ENCODE peak calls at places on chromosomes 13 and 19, in four cellular contexts. E, D, S and Z are unnamed samples.

GRCh38 chr19:2663920-2664571 is 38.4 kb downstream of the GNG7 start:
- DNase-seq in E (peak; percentile 7), D (no peak), S (peak; percentile 20), Z (no peak)

GRCh38 chr13:90445179-90445578 is 902.3 kb upstream of the MIR17HG start:
- DNase-seq in E (peak; percentile 95), D (no peak), S (peak; percentile 16), Z (peak; percentile 8)

GRCh38 chr13:110485604-110486003 is 75.9 kb downstream of the RAB20 start:
- DNase-seq in E (peak; percentile 17), D (no peak), S (no peak), Z (no peak)

GRCh38 chr19:54461201-54462071 is 2.1 kb downstream of the LENG9 start:
- DNase-seq in E (peak; percentile 46), D (no peak), S (no peak), Z (no peak)

GRCh38 chr19:13011653-13012389 is 16.5 kb downstream of the NFIX start:
- DNase-seq in E (no peak), D (no peak), S (no peak), Z (no peak)

GRCh38 chr13:39159393-39159792 is 121.1 kb downstream of the NHLRC3 start:
- DNase-seq in E (no peak), D (no peak), S (no peak), Z (no peak)

GRCh38 chr19:53581871-53582279 is 43.9 kb downstream of the ZNF331 start:
- DNase-seq in E (no peak), D (no peak), S (no peak), Z (no peak)

GRCh38 chr19:35436477-35437141 is 11.4 kb upstream of the FFAR2 start:
- DNase-seq in E (peak; percentile 90), D (no peak), S (peak; percentile 56), Z (peak; percentile 23)

GRCh38 chr19:40193587-40193849 is 2.3 kb downstream of the MAP3K10 start:
- DNase-seq in E (no peak), D (no peak), S (no peak), Z (no peak)

GRCh38 chr19:33486407-33486806 is 35.2 kb downstream of the PEPD start:
- DNase-seq in E (no peak), D (peak; percentile 39), S (no peak), Z (no peak)

GRCh38 chr13:113926301-113926761 is 47.5 kb downstream of the C13orf46 start:
- DNase-seq in E (peak; percentile 89), D (peak; percentile 19), S (no peak), Z (no peak)

GRCh38 chr13:110012102-110012739 is 225.8 kb upstream of the IRS2 start:
- DNase-seq in E (peak; percentile 97), D (no peak), S (peak; percentile 17), Z (peak; percentile 22)

GRCh38 chr19:46624958-46625661 is at the start of gene PTGIR:
- DNase-seq in E (peak; percentile 90), D (no peak), S (peak; percentile 62), Z (no peak)

GRCh38 chr19:18203408-18203862 is 407 bp downstream of the RAB3A start:
- DNase-seq in E (peak; percentile 22), D (peak; percentile 68), S (peak; percentile 43), Z (no peak)

GRCh38 chr19:8505680-8506401 is 3.4 kb upstream of the PRAM1 start:
- DNase-seq in E (peak; percentile 74), D (peak; percentile 90), S (peak; percentile 86), Z (peak; percentile 86)

GRCh38 chr19:3034194-3034844 is 5.2 kb upstream of the TLE2 start:
- DNase-seq in E (peak; percentile 57), D (no peak), S (no peak), Z (no peak)

GRCh38 chr19:23817519-23817918 is 58.8 kb upstream of the ZNF681 start:
- DNase-seq in E (peak; percentile 10), D (no peak), S (peak; percentile 13), Z (no peak)

GRCh38 chr13:30138511-30138910 is 168.8 kb downstream of the KATNAL1 start:
- DNase-seq in E (no peak), D (no peak), S (no peak), Z (no peak)

GRCh38 chr13:94239135-94239534 is 240.3 kb downstream of the DCT start:
- DNase-seq in E (peak; percentile 63), D (no peak), S (no peak), Z (no peak)

GRCh38 chr13:59663707-59664106 is 500.0 kb downstream of the DIAPH3 start:
- DNase-seq in E (no peak), D (no peak), S (no peak), Z (no peak)

GRCh38 chr13:100382787-100383186 is 205.8 kb downstream of the GGACT start:
- DNase-seq in E (peak; percentile 35), D (no peak), S (no peak), Z (no peak)

GRCh38 chr13:79637086-79637763 is 156.3 kb downstream of the NDFIP2 start:
- DNase-seq in E (peak; percentile 88), D (no peak), S (peak; percentile 54), Z (no peak)

GRCh38 chr19:36805364-36805763 is 32.8 kb upstream of the ZNF850 start:
- DNase-seq in E (no peak), D (no peak), S (no peak), Z (no peak)

GRCh38 chr13:98228661-98229349 is 51.7 kb upstream of the RNF113B start:
- DNase-seq in E (no peak), D (no peak), S (no peak), Z (no peak)

GRCh38 chr13:49253310-49253709 is 5.6 kb downstream of the CDADC1 start:
- DNase-seq in E (no peak), D (no peak), S (no peak), Z (no peak)

GRCh38 chr13:49246850-49247721 is 639 bp upstream of the CDADC1 start:
- DNase-seq in E (no peak), D (no peak), S (no peak), Z (no peak)

GRCh38 chr13:49253997-49254396 is 6.3 kb downstream of the CDADC1 start:
- DNase-seq in E (no peak), D (no peak), S (no peak), Z (no peak)

GRCh38 chr13:49247722-49248432 is at the start of gene CDADC1:
- DNase-seq in E (peak; percentile 98), D (peak; percentile 99), S (peak; percentile 98), Z (peak; percentile 93)

DNA sequence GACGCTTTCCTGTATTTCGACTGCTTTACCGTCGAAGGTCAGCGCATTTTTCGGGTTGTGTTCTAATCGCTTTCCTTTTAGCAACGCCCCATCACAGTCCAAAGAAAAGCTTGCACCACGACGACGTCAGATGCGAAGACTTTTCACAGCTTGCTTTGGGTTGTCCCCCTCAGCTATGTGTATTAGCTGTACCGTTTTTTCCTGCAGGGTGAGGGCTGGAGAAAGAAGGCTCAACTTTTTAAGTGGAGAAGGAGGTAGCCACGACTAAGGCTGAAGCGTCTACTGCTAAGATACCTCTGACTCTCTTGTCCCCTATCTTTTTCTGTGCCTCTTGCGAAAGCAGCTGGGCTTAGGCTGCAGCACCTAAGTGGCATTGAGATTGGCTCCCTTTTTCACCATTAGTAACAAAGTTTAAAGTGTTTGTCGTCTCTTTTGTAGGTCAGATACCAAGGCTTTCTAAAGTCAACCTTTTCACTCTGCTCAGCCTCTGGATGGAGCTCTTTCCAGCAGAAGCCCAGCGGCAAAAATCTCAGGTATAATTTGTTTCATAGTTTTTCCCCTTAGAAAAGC is 793 bp downstream of the CDADC1 start:
- DNase-seq in E (peak; percentile 52), D (no peak), S (no peak), Z (peak; percentile 6)
- TF ChIP-seq CTCF in E (peak; percentile 17), D (no peak), S (no peak), Z (no peak)

GRCh38 chr19:38032951-38033350 is 125.9 kb downstream of the SIPA1L3 start:
- DNase-seq in E (peak; percentile 62), D (no peak), S (no peak), Z (no peak)

GRCh38 chr19:38033658-38034150 is 126.7 kb downstream of the SIPA1L3 start:
- DNase-seq in E (no peak), D (no peak), S (no peak), Z (no peak)

GRCh38 chr19:38032151-38032550 is 125.1 kb downstream of the SIPA1L3 start:
- DNase-seq in E (peak; percentile 69), D (no peak), S (no peak), Z (no peak)

GRCh38 chr19:38035515-38036495 is 128.8 kb downstream of the SIPA1L3 start:
- DNase-seq in E (peak; percentile 38), D (no peak), S (no peak), Z (no peak)

GRCh38 chr19:38034153-38034835 is 127.3 kb downstream of the SIPA1L3 start:
- DNase-seq in E (peak; percentile 19), D (no peak), S (no peak), Z (no peak)
- TF ChIP-seq CTCF in E (no peak), D (no peak), S (no peak), Z (no peak)

GRCh38 chr19:7463575-7463974 is 25.3 kb downstream of the PEX11G start:
- DNase-seq in E (no peak), D (no peak), S (no peak), Z (no peak)
- TF ChIP-seq CTCF in E (no peak), D (no peak), S (no peak), Z (no peak)

GRCh38 chr13:82647540-82647939 is 1234.7 kb downstream of the SLITRK1 start:
- DNase-seq in E (no peak), D (no peak), S (no peak), Z (no peak)
- TF ChIP-seq CTCF in E (no peak), D (no peak), S (no peak), Z (no peak)

GRCh38 chr19:15195381-15195964 is 5.3 kb downstream of the NOTCH3 start:
- DNase-seq in E (peak; percentile 62), D (no peak), S (peak; percentile 60), Z (peak; percentile 66)
- TF ChIP-seq CTCF in E (peak; percentile 15), D (no peak), S (no peak), Z (no peak)

GRCh38 chr19:5131031-5131865 is 162.3 kb downstream of the KDM4B start:
- DNase-seq in E (no peak), D (no peak), S (no peak), Z (no peak)
- TF ChIP-seq CTCF in E (no peak), D (no peak), S (no peak), Z (no peak)

GRCh38 chr19:56660381-56661105 is 11.0 kb downstream of the ZNF835 start:
- DNase-seq in E (no peak), D (no peak), S (peak; percentile 44), Z (no peak)
- TF ChIP-seq CTCF in E (no peak), D (peak; percentile 4), S (peak; percentile 9), Z (no peak)

DNA sequence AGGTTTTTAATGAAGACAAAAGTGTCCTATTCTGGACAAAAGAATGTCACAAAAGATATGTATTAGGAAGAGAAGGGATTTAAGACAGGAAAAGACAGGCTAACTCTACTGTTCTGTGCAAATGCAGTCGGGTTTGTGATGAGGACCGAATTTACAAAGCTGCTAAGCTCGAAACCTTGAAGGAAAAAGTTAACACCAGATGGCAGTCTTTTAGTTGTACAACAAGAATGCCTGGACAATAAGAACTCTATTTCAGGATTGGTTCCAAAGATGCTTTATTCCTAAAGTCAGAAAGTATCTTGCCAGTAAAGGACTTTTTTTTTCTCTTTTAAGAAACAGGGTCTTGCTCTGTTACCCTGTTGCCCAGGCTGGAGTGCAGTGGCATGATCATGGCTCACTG is 51.1 kb downstream of the HS6ST3 start:
- DNase-seq in E (peak; percentile 35), D (no peak), S (no peak), Z (no peak)
- TF ChIP-seq CTCF in E (peak; percentile 13), D (peak; percentile 4), S (no peak), Z (no peak)

GRCh38 chr19:48637948-48638830 is 1.0 kb upstream of the DBP start:
- DNase-seq in E (peak; percentile 99), D (peak; percentile 90), S (peak; percentile 96), Z (peak; percentile 64)
- TF ChIP-seq CTCF in E (peak; percentile 17), D (no peak), S (peak; percentile 40), Z (no peak)